ENCODE peak calls at places on chromosomes 16 and 17, in eight cellular contexts. B is posterior vena cava; S is neural progenitor cell; F is left cardiac atrium; K is T1000; U is stimulated activated CD4-positive, alpha-beta T cell treated with anti-CD3 and anti-CD28 coated beads, Interleukin-2, amount 100 ng/mL, for 48 hours; X is activated CD4-positive, CD25-positive, alpha-beta regulatory T cell; Y is endodermal cell. L is an unnamed sample.

GRCh38 chr16:13939821-13940220 is 19.9 kb downstream of the ERCC4 start:
- DNase-seq in S (no peak), Y (no peak), F (no peak), X (no peak), U (no peak), K (no peak), B (no peak), L (no peak)

GRCh38 chr17:4340914-4341615 is 25.4 kb downstream of the UBE2G1 start:
- DNase-seq in K (no peak), S (no peak), U (no peak), B (no peak), X (no peak), F (no peak), Y (no peak), L (no peak)

GRCh38 chr17:62696256-62696655 is 68.8 kb downstream of the MRC2 start:
- DNase-seq in X (no peak), K (no peak), Y (peak), S (no peak), B (peak), U (no peak), F (no peak), L (no peak)

GRCh38 chr16:27611340-27611739 is 61.4 kb downstream of the KATNIP start:
- DNase-seq in U (no peak), K (no peak), F (no peak), B (no peak), Y (no peak), X (no peak), S (no peak), L (no peak)

GRCh38 chr17:69093279-69093789 is 32.6 kb upstream of the ABCA9 start:
- DNase-seq in Y (no peak), F (no peak), X (no peak), K (no peak), B (no peak), S (no peak), U (no peak), L (peak)

GRCh38 chr17:68821860-68822693 is 133.1 kb downstream of the ABCA8 start:
- DNase-seq in F (no peak), S (no peak), B (no peak), K (peak), U (no peak), X (no peak), Y (no peak), L (peak)

GRCh38 chr16:4694664-4695451 is 1.5 kb downstream of the NUDT16L1 start:
- DNase-seq in X (no peak), K (no peak), B (peak), U (no peak), F (peak), Y (peak), S (no peak), L (peak)

GRCh38 chr17:19387921-19388521 is 1.0 kb upstream of the MFAP4 start:
- DNase-seq in X (no peak), Y (no peak), U (no peak), F (no peak), B (peak), S (no peak), K (peak), L (peak)

GRCh38 chr16:4746215-4746614 is 11.9 kb downstream of the DNAAF8 start:
- DNase-seq in Y (no peak), F (no peak), B (no peak), S (no peak), U (no peak), X (no peak), K (no peak), L (no peak)

GRCh38 chr17:76366247-76366646 is 12.5 kb upstream of the PRPSAP1 start:
- DNase-seq in S (no peak), F (no peak), B (no peak), Y (no peak), X (no peak), K (no peak), U (no peak), L (no peak)

GRCh38 chr16:4071686-4072561 is 44.3 kb downstream of the ADCY9 start:
- DNase-seq in U (no peak), F (no peak), K (no peak), S (no peak), X (no peak), B (no peak), Y (no peak), L (no peak)

GRCh38 chr17:64765191-64765889 is 103.2 kb upstream of the SMURF2 start:
- DNase-seq in F (no peak), U (no peak), B (peak), X (no peak), S (no peak), K (no peak), Y (no peak), L (no peak)

GRCh38 chr16:28491970-28492474 is at the start of gene CLN3:
- DNase-seq in K (peak), U (peak), Y (peak), X (peak), B (peak), S (peak), F (peak), L (peak)

GRCh38 chr16:72939247-72939646 is 108.7 kb downstream of the ZFHX3 start:
- DNase-seq in F (peak), X (no peak), B (no peak), U (no peak), S (no peak), K (no peak), Y (no peak), L (peak)

GRCh38 chr16:70635356-70636016 is 10.9 kb upstream of the IL34 start:
- DNase-seq in U (no peak), Y (no peak), K (no peak), B (no peak), F (peak), X (no peak), S (peak), L (peak)

GRCh38 chr17:1201132-1201702 is 21.4 kb upstream of the ABR start:
- DNase-seq in F (no peak), K (no peak), S (no peak), Y (no peak), B (no peak), U (no peak), X (no peak), L (no peak)

GRCh38 chr17:65742433-65743312 is 181.2 kb upstream of the AXIN2 start:
- DNase-seq in F (no peak), S (peak), X (no peak), Y (no peak), B (no peak), K (peak), U (no peak), L (peak)

GRCh38 chr16:30464078-30464477 is 8.5 kb upstream of the ITGAL start:
- DNase-seq in X (no peak), F (no peak), U (no peak), K (no peak), S (no peak), Y (no peak), B (no peak), L (no peak)

GRCh38 chr16:66474750-66475199 is 47.7 kb downstream of the BEAN1 start:
- DNase-seq in Y (peak), F (no peak), B (no peak), K (no peak), U (peak), X (peak), S (no peak), L (no peak)

GRCh38 chr17:80718428-80718827 is 173.8 kb downstream of the RPTOR start:
- DNase-seq in X (no peak), B (no peak), K (no peak), Y (no peak), S (no peak), U (no peak), F (no peak), L (no peak)

GRCh38 chr17:56737741-56738161 is 96.0 kb downstream of the C17orf67 start:
- DNase-seq in S (no peak), U (no peak), X (no peak), K (no peak), F (no peak), B (no peak), Y (peak), L (peak)